ENCODE peak calls at places on chromosomes 13 and 19, in five cellular contexts. S, V, Q, J and O are unnamed samples.

GRCh38 chr13:46630419-46631183 is 77.6 kb downstream of the LRCH1 start:
- ATAC-seq in J (peak; percentile 25), S (no peak), V (peak; percentile 46), Q (no peak), O (no peak)

GRCh38 chr13:73129023-73129422 is 70.2 kb downstream of the KLF5 start:
- ATAC-seq in J (no peak), Q (no peak), S (no peak), V (no peak), O (no peak)

GRCh38 chr13:110536006-110536693 is 25.4 kb downstream of the RAB20 start:
- ATAC-seq in J (peak; percentile 54), V (peak; percentile 54), S (peak; percentile 30), Q (peak; percentile 62), O (peak; percentile 73)

GRCh38 chr19:35216833-35217707 is 11.5 kb downstream of the FAM187B start:
- ATAC-seq in Q (no peak), J (no peak), V (peak; percentile 24), S (no peak), O (peak; percentile 23)

GRCh38 chr13:93700115-93700514 is 473.5 kb downstream of the GPC6 start:
- ATAC-seq in Q (no peak), V (no peak), J (no peak), S (no peak), O (no peak)

GRCh38 chr13:51066091-51066831 is 44.8 kb downstream of the C13orf42 start:
- ATAC-seq in Q (peak; percentile 58), V (peak; percentile 55), S (peak; percentile 44), J (peak; percentile 74), O (peak; percentile 27)

GRCh38 chr13:41029629-41030028 is 10.5 kb upstream of the ELF1 start:
- ATAC-seq in V (no peak), J (no peak), S (no peak), Q (no peak), O (no peak)

GRCh38 chr13:43030548-43030947 is 7.2 kb downstream of the DNAJC15 start:
- ATAC-seq in Q (no peak), J (no peak), V (peak; percentile 83), S (no peak), O (no peak)

GRCh38 chr19:53868091-53868891 is 608 bp downstream of the MYADM start:
- ATAC-seq in Q (peak; percentile 24), J (peak; percentile 28), V (no peak), S (peak; percentile 31), O (peak; percentile 10)

GRCh38 chr19:4597278-4597974 is 37.9 kb upstream of the SEMA6B start:
- ATAC-seq in S (no peak), J (peak; percentile 34), Q (peak; percentile 61), V (peak; percentile 59), O (no peak)

GRCh38 chr19:15810335-15810734 is 5.1 kb downstream of the OR10H1 start:
- ATAC-seq in Q (no peak), J (no peak), S (no peak), V (no peak), O (no peak)

GRCh38 chr13:114166381-114167131 is 12.5 kb upstream of the CFAP97D2 start:
- ATAC-seq in S (peak; percentile 69), V (no peak), Q (peak; percentile 76), J (peak; percentile 81), O (peak; percentile 74)

GRCh38 chr19:41991025-41991424 is 3.0 kb downstream of the ATP1A3 start:
- ATAC-seq in Q (peak; percentile 41), V (no peak), J (peak; percentile 68), S (no peak), O (no peak)

GRCh38 chr13:110921209-110921608 is 6.3 kb upstream of the ANKRD10 start:
- ATAC-seq in J (no peak), Q (no peak), S (no peak), V (peak; percentile 60), O (no peak)

GRCh38 chr19:42301646-42302204 is at the start of gene PRR19:
- ATAC-seq in S (peak; percentile 11), Q (peak; percentile 33), V (peak; percentile 59), J (no peak), O (peak; percentile 7)

GRCh38 chr13:107551521-107551920 is 663.8 kb downstream of the LIG4 start:
- ATAC-seq in J (no peak), S (no peak), Q (no peak), V (no peak), O (no peak)

GRCh38 chr13:49637989-49638388 is 9.7 kb downstream of the ARL11 start:
- ATAC-seq in Q (no peak), J (no peak), V (no peak), S (no peak), O (no peak)

GRCh38 chr19:56117889-56118288 is 3.2 kb downstream of the ZNF787 start:
- ATAC-seq in V (no peak), Q (no peak), S (no peak), J (no peak), O (no peak)
- H3K27ac ChIP-seq in V (no peak overlapping the region), Q (no peak overlapping the region), S (no peak overlapping the region), J (no peak overlapping the region), O (no peak overlapping the region)

GRCh38 chr19:45117666-45118065 is 24.7 kb downstream of the PPP1R37 start:
- ATAC-seq in J (no peak), V (peak; percentile 11), Q (no peak), S (no peak), O (no peak)
- H3K27ac ChIP-seq in J (no peak overlapping the region), V (peak overlapping the region; percentile 66), Q (no peak overlapping the region), S (peak overlapping the region; percentile 89), O (no peak overlapping the region)

GRCh38 chr19:9912551-9913236 is 23.6 kb downstream of the OLFM2 start:
- ATAC-seq in S (no peak), V (no peak), Q (no peak), J (no peak), O (no peak)
- H3K27ac ChIP-seq in S (no peak overlapping the region), V (no peak overlapping the region), Q (no peak overlapping the region), J (no peak overlapping the region), O (no peak overlapping the region)

DNA sequence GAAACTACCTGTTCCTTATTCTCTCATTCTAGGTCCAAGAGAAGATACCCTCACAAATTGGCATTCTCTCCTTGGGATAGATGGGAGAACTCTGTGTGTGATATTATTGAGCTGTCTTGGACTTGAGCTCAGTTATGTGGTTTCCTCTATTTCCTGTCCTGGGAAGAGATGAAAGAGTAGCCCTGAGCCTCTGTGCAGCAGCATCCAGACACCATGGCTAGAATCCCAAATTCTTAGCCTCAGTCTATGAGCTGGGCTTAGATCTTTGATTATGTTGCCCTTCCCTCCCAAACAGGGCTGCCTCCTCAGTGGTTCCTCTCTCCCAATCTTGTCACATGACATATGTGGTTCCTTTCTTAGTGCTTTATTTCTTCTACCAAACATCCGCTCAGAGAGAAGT is 290.7 kb downstream of the SPRY2 start:
- ATAC-seq in V (no peak), J (no peak), Q (no peak), S (no peak), O (no peak)
- H3K27ac ChIP-seq in V (no peak overlapping the region), J (no peak overlapping the region), Q (no peak overlapping the region), S (no peak overlapping the region), O (no peak overlapping the region)